ENCODE peak calls at places on chromosomes 6 and 20, in four cellular contexts. One of them, this sample, is unnamed.

GRCh38 chr20:57795347-57795697 is 85.5 kb upstream of the PMEPA1 start:
- DNase-seq in K562: no peak
- DNase-seq in HepG2: peak
- DNase-seq in GM12878: no peak
- DNase-seq in this sample: no peak

GRCh38 chr6:56868687-56869086 is 86.2 kb upstream of the BEND6 start:
- DNase-seq in GM12878: no peak
- DNase-seq in HepG2: peak
- DNase-seq in K562: no peak
- DNase-seq in this sample: no peak

GRCh38 chr20:13321416-13321815 is 100.3 kb downstream of the ISM1 start:
- DNase-seq in K562: no peak
- DNase-seq in HepG2: no peak
- DNase-seq in GM12878: no peak
- DNase-seq in this sample: no peak

GRCh38 chr20:44911264-44911921 is 1.5 kb downstream of the PABPC1L start:
- DNase-seq in GM12878: no peak
- DNase-seq in K562: peak
- DNase-seq in HepG2: peak
- DNase-seq in this sample: peak

GRCh38 chr6:129765008-129765407 is 55.0 kb upstream of the ARHGAP18 start:
- DNase-seq in GM12878: no peak
- DNase-seq in K562: no peak
- DNase-seq in HepG2: no peak
- DNase-seq in this sample: no peak

GRCh38 chr6:87421576-87421975 is 13.8 kb downstream of the CFAP206 start:
- DNase-seq in K562: no peak
- DNase-seq in GM12878: no peak
- DNase-seq in HepG2: no peak
- DNase-seq in this sample: no peak

GRCh38 chr6:111480988-111481830 is 1.8 kb downstream of the REV3L start:
- DNase-seq in K562: peak
- DNase-seq in HepG2: no peak
- DNase-seq in GM12878: no peak
- DNase-seq in this sample: no peak

GRCh38 chr20:10790013-10790412 is 116.2 kb upstream of the JAG1 start:
- DNase-seq in GM12878: no peak
- DNase-seq in K562: no peak
- DNase-seq in HepG2: peak
- DNase-seq in this sample: no peak

GRCh38 chr6:106279179-106279578 is 46.4 kb downstream of the ATG5 start:
- DNase-seq in HepG2: no peak
- DNase-seq in GM12878: no peak
- DNase-seq in K562: no peak
- DNase-seq in this sample: no peak

GRCh38 chr20:46122516-46123481 is 4.7 kb downstream of the CD40 start:
- DNase-seq in GM12878: no peak
- DNase-seq in HepG2: no peak
- DNase-seq in K562: no peak
- DNase-seq in this sample: no peak

GRCh38 chr20:47237715-47238114 is 118.8 kb downstream of the ZMYND8 start:
- DNase-seq in K562: no peak
- DNase-seq in GM12878: no peak
- DNase-seq in HepG2: no peak
- DNase-seq in this sample: no peak

GRCh38 chr6:66814156-66814555 is 1107.1 kb upstream of the EYS start:
- DNase-seq in HepG2: no peak
- DNase-seq in K562: no peak
- DNase-seq in GM12878: no peak
- DNase-seq in this sample: no peak

GRCh38 chr20:51360451-51361230 is 181.9 kb downstream of the NFATC2 start:
- DNase-seq in HepG2: no peak
- DNase-seq in GM12878: no peak
- DNase-seq in K562: no peak
- DNase-seq in this sample: no peak

GRCh38 chr6:26250806-26251075 is 114.3 kb upstream of the BTN3A2 start:
- DNase-seq in HepG2: no peak
- DNase-seq in GM12878: no peak
- DNase-seq in K562: no peak
- DNase-seq in this sample: no peak

GRCh38 chr6:127107916-127108315 is 10.6 kb upstream of the RSPO3 start:
- DNase-seq in K562: no peak
- DNase-seq in GM12878: no peak
- DNase-seq in HepG2: no peak
- DNase-seq in this sample: no peak

GRCh38 chr6:140970485-140970884 is 1162.2 kb upstream of the GJE1 start:
- DNase-seq in K562: no peak
- DNase-seq in GM12878: no peak
- DNase-seq in HepG2: no peak
- DNase-seq in this sample: no peak

GRCh38 chr6:2940010-2940850 is 31.1 kb downstream of the SERPINB6 start:
- DNase-seq in GM12878: peak
- DNase-seq in K562: no peak
- DNase-seq in HepG2: peak
- DNase-seq in this sample: no peak

GRCh38 chr6:5133943-5134342 is 48.8 kb downstream of the PPP1R3G start:
- DNase-seq in K562: no peak
- DNase-seq in HepG2: no peak
- DNase-seq in GM12878: no peak
- DNase-seq in this sample: no peak

GRCh38 chr6:5132741-5133140 is 47.6 kb downstream of the PPP1R3G start:
- DNase-seq in K562: no peak
- DNase-seq in GM12878: peak
- DNase-seq in HepG2: no peak
- DNase-seq in this sample: no peak

GRCh38 chr6:5138995-5139827 is 54.1 kb downstream of the PPP1R3G start:
- DNase-seq in GM12878: no peak
- DNase-seq in K562: no peak
- DNase-seq in HepG2: no peak
- DNase-seq in this sample: no peak

GRCh38 chr6:5136856-5137255 is 51.7 kb downstream of the PPP1R3G start:
- DNase-seq in GM12878: no peak
- DNase-seq in HepG2: no peak
- DNase-seq in K562: no peak
- DNase-seq in this sample: no peak

DNA sequence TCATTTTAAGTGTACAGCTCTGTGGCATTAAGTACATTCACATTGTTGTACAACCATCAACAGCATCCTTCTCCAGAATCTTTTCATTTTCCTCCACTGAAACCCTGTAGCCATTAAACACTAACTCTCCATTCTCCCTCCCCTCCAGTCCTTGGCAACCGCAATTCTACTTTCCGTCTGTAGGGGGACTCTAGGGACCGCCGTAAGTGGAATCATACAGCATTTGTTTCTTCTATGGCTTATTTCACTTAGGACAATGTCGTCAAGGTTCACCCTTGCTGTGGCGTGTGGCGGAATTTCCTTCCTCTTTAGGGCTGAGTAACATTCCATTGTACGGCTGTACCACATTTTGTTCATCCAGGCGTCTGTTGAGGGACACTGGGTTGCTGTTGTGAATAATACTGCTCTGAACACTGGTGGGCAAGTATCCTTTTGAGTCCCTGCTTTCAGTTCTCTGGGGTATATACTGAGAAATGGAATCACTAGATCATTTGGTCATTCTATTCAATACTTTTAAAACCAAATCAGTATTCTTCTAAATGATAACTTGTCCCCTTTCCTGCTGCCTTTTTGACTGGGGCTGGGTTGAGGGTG is 50.7 kb downstream of the PPP1R3G start:
- DNase-seq in HepG2: peak
- DNase-seq in GM12878: no peak
- DNase-seq in K562: peak
- DNase-seq in this sample: no peak
- TF ChIP-seq TARDBP in HepG2: no peak
- TF ChIP-seq TARDBP in GM12878: no peak
- TF ChIP-seq TARDBP in K562: no peak
- TF ChIP-seq TARDBP in this sample: no peak

DNA sequence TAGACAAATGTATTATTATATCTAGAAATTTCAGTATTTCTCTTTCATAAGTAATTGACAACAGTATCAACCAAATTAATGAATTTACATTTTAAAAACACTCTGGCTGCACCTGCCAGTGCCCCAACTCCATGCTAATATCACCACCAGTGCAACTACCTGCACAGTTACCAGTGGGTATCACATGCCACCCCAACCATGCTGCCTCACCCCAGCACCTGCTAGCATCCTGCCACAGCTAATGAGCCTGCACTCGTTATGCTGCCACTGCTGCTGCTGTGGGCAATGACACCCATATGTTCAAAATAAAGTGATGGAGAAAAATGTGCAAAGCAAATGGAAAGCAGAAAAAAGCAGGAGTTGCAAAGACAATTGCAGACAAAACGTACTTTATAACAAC is 855.9 kb upstream of the MANEA start:
- DNase-seq in GM12878: no peak
- DNase-seq in HepG2: no peak
- DNase-seq in K562: no peak
- DNase-seq in this sample: no peak
- TF ChIP-seq TARDBP in GM12878: no peak
- TF ChIP-seq TARDBP in HepG2: no peak
- TF ChIP-seq TARDBP in K562: no peak
- TF ChIP-seq TARDBP in this sample: no peak

GRCh38 chr20:38730989-38731737 is 6.9 kb downstream of the SLC32A1 start:
- DNase-seq in K562: peak
- DNase-seq in HepG2: peak
- DNase-seq in GM12878: no peak
- DNase-seq in this sample: peak
- TF ChIP-seq TARDBP in K562: peak
- TF ChIP-seq TARDBP in HepG2: no peak
- TF ChIP-seq TARDBP in GM12878: no peak
- TF ChIP-seq TARDBP in this sample: no peak

GRCh38 chr6:19995575-19996257 is 158.5 kb downstream of the ID4 start:
- DNase-seq in HepG2: no peak
- DNase-seq in GM12878: no peak
- DNase-seq in K562: peak
- DNase-seq in this sample: no peak
- TF ChIP-seq TARDBP in HepG2: no peak
- TF ChIP-seq TARDBP in GM12878: no peak
- TF ChIP-seq TARDBP in K562: no peak
- TF ChIP-seq TARDBP in this sample: no peak

GRCh38 chr6:33314943-33315752 is 1.3 kb upstream of the TAPBP start:
- DNase-seq in K562: peak
- DNase-seq in GM12878: no peak
- DNase-seq in HepG2: no peak
- DNase-seq in this sample: no peak
- TF ChIP-seq TARDBP in K562: no peak
- TF ChIP-seq TARDBP in GM12878: no peak
- TF ChIP-seq TARDBP in HepG2: no peak
- TF ChIP-seq TARDBP in this sample: no peak

GRCh38 chr6:73002588-73002987 is 222.7 kb downstream of the KHDC1L start:
- DNase-seq in HepG2: no peak
- DNase-seq in K562: no peak
- DNase-seq in GM12878: no peak
- DNase-seq in this sample: no peak

GRCh38 chr6:73004817-73005216 is 220.5 kb downstream of the KHDC1L start:
- DNase-seq in HepG2: no peak
- DNase-seq in K562: no peak
- DNase-seq in GM12878: no peak
- DNase-seq in this sample: no peak

GRCh38 chr6:73003302-73003701 is 222.0 kb downstream of the KHDC1L start:
- DNase-seq in GM12878: no peak
- DNase-seq in HepG2: no peak
- DNase-seq in K562: no peak
- DNase-seq in this sample: no peak

GRCh38 chr6:73011945-73012344 is 213.4 kb downstream of the KHDC1L start:
- DNase-seq in HepG2: no peak
- DNase-seq in GM12878: no peak
- DNase-seq in K562: no peak
- DNase-seq in this sample: no peak

GRCh38 chr6:73006161-73006560 is 219.1 kb downstream of the KHDC1L start:
- DNase-seq in HepG2: no peak
- DNase-seq in K562: no peak
- DNase-seq in GM12878: no peak
- DNase-seq in this sample: no peak
- TF ChIP-seq TARDBP in HepG2: no peak
- TF ChIP-seq TARDBP in K562: no peak
- TF ChIP-seq TARDBP in GM12878: no peak
- TF ChIP-seq TARDBP in this sample: no peak

GRCh38 chr20:36303020-36303595 is 3.0 kb upstream of the DLGAP4 start:
- DNase-seq in K562: no peak
- DNase-seq in GM12878: no peak
- DNase-seq in HepG2: no peak
- DNase-seq in this sample: peak
- TF ChIP-seq TARDBP in K562: no peak
- TF ChIP-seq TARDBP in GM12878: no peak
- TF ChIP-seq TARDBP in HepG2: no peak
- TF ChIP-seq TARDBP in this sample: no peak

GRCh38 chr6:44224154-44224977 is 971 bp downstream of the SLC29A1 start:
- DNase-seq in GM12878: no peak
- DNase-seq in K562: peak
- DNase-seq in HepG2: no peak
- DNase-seq in this sample: no peak
- TF ChIP-seq TARDBP in GM12878: no peak
- TF ChIP-seq TARDBP in K562: no peak
- TF ChIP-seq TARDBP in HepG2: no peak
- TF ChIP-seq TARDBP in this sample: no peak

GRCh38 chr20:32078322-32078721 is 26.3 kb downstream of the HCK start:
- DNase-seq in GM12878: no peak
- DNase-seq in HepG2: no peak
- DNase-seq in K562: no peak
- DNase-seq in this sample: no peak

GRCh38 chr20:32078777-32079176 is 26.7 kb downstream of the HCK start:
- DNase-seq in HepG2: no peak
- DNase-seq in GM12878: no peak
- DNase-seq in K562: no peak
- DNase-seq in this sample: no peak

GRCh38 chr20:32079655-32080109 is 27.6 kb downstream of the HCK start:
- DNase-seq in HepG2: peak
- DNase-seq in K562: peak
- DNase-seq in GM12878: no peak
- DNase-seq in this sample: no peak

GRCh38 chr20:32075534-32075933 is 23.5 kb downstream of the HCK start:
- DNase-seq in HepG2: no peak
- DNase-seq in GM12878: no peak
- DNase-seq in K562: no peak
- DNase-seq in this sample: no peak

DNA sequence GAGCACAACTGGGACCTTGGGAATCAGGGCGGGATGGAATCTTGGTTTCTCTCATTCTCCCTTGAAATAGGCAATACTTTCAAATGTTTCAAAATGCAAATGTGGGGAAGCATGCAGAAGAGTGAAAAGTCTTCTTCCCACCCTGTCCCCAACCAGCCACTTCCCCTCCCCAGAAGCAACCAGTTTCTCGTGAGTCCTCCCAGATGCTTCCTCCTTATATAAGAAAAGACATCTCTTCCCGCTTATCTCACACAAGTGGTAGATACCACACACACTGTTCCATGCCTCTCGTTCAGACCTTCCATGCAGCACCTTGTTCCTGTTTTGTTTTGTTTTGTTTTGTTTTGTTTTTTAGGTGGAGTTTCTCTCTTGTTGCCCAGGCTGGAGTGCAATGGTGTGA is 25.1 kb downstream of the HCK start:
- DNase-seq in GM12878: no peak
- DNase-seq in K562: no peak
- DNase-seq in HepG2: no peak
- DNase-seq in this sample: no peak
- TF ChIP-seq TARDBP in GM12878: no peak
- TF ChIP-seq TARDBP in K562: no peak
- TF ChIP-seq TARDBP in HepG2: no peak
- TF ChIP-seq TARDBP in this sample: no peak

This sample was measured in HEK293T.